ENCODE peak calls at places on chromosomes 16 and 17, in six cellular contexts. J is IMR-90; A is left ventricle myocardium inferior; U is mammary epithelial cell; R is lower lobe of right lung; S is CD8-positive, alpha-beta memory T cell. V is an unnamed sample.

GRCh38 chr17:44902135-44902760 is 3.0 kb upstream of the EFTUD2 start:
- DNase-seq in R (no peak), S (no peak), J (no peak), A (no peak), U (no peak), V (peak; percentile 33)

GRCh38 chr17:17713839-17714238 is 32.6 kb downstream of the RAI1 start:
- DNase-seq in S (no peak), U (no peak), J (peak; percentile 55), A (peak; percentile 74), R (peak; percentile 66), V (peak; percentile 74)

GRCh38 chr16:48901712-48902374 is 291.9 kb upstream of the N4BP1 start:
- DNase-seq in U (no peak), J (no peak), R (no peak), A (no peak), S (no peak), V (no peak)

GRCh38 chr17:73308017-73308823 is 3.6 kb downstream of the CDC42EP4 start:
- DNase-seq in A (peak; percentile 80), J (peak; percentile 93), R (peak; percentile 93), U (peak; percentile 85), S (no peak), V (peak; percentile 89)

GRCh38 chr16:84423416-84423837 is 55.1 kb downstream of the ATP2C2 start:
- DNase-seq in A (no peak), J (peak; percentile 52), U (peak; percentile 48), S (no peak), R (peak; percentile 8), V (no peak)

GRCh38 chr17:14940112-14940945 is 324.8 kb downstream of the PMP22 start:
- DNase-seq in J (no peak), U (no peak), S (no peak), A (no peak), R (no peak), V (no peak)

GRCh38 chr17:77728022-77728671 is 230.4 kb upstream of the TNRC6C start:
- DNase-seq in S (no peak), R (no peak), A (peak; percentile 56), J (no peak), U (peak; percentile 13), V (peak; percentile 83)

GRCh38 chr16:84581161-84581560 is 36.7 kb downstream of the COTL1 start:
- DNase-seq in S (no peak), U (no peak), A (no peak), J (no peak), R (no peak), V (no peak)

GRCh38 chr17:82217120-82217529 is 4.5 kb upstream of the CCDC57 start:
- DNase-seq in A (no peak), U (no peak), R (peak; percentile 80), S (no peak), J (no peak), V (peak; percentile 69)

GRCh38 chr16:85607331-85607765 is 5.8 kb upstream of the GSE1 start:
- DNase-seq in S (no peak), R (no peak), J (no peak), A (no peak), U (no peak), V (no peak)

GRCh38 chr17:21573961-21574610 is 118.2 kb upstream of the KCNJ18 start:
- DNase-seq in U (peak; percentile 27), A (peak; percentile 83), S (peak; percentile 12), J (peak; percentile 68), R (peak; percentile 66), V (peak; percentile 84)

GRCh38 chr17:48860034-48860433 is 29.2 kb downstream of the CALCOCO2 start:
- DNase-seq in A (no peak), U (no peak), R (no peak), S (no peak), J (no peak), V (no peak)
- H3K27ac ChIP-seq in A (no peak overlapping the region), U (no peak overlapping the region), R (no peak overlapping the region), S (no peak overlapping the region), J (no peak overlapping the region), V (no peak overlapping the region)

DNA sequence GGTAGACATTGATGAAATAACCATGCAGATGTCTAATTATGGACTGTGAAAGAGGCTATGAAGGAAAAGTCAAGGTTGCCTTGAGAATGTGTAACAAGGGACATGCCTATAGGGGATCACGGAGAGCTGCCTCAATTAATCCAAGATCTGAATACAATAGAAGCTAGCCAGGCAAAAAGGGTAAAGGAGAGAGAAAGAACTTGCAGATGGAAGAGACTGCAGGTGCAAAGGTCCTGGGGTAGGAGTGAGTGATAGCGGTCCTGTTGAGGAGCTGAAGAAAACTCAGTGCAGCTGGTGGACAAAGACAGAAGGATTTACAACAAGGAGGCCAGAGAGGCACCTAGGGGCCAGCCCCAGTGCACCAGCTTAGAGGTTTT is 15.9 kb upstream of the TNS4 start:
- DNase-seq in R (no peak), A (no peak), J (no peak), U (no peak), S (no peak), V (no peak)
- H3K4me3 ChIP-seq in R (no peak overlapping the region), A (no peak overlapping the region), J (no peak overlapping the region), U (no peak overlapping the region), S (peak overlapping the region; percentile 40), V (no peak overlapping the region)

DNA sequence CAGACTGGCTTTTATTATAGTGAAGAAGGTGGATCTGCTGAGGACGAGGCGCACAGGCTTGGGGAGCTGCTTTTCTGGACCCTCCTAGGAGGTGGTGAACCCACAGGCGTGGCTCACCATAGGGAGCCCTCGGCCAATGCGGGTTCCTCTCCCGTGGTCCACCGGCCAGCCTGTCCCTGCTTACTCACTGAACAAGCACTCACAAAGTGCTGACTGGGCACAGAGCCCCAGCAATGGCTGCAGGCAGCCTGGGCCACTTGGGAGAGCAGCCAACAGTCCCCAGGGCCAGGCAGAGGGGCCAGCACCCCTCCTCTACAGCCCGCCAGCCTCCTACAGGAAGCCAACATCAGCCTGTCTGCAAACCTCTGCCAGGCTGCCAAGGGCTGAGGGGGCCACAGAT is 19.1 kb upstream of the NCBP3 start:
- DNase-seq in U (no peak), J (no peak), S (no peak), R (peak; percentile 62), A (no peak), V (peak; percentile 78)
- H3K27ac ChIP-seq in U (no peak overlapping the region), J (no peak overlapping the region), S (no peak overlapping the region), R (no peak overlapping the region), A (no peak overlapping the region), V (no peak overlapping the region)

GRCh38 chr16:2981177-2981898 is 1.1 kb upstream of the PKMYT1 start:
- DNase-seq in J (no peak), S (no peak), R (no peak), A (no peak), U (no peak), V (peak; percentile 46)
- H3K4me3 ChIP-seq in J (no peak overlapping the region), S (peak overlapping the region; percentile 82), R (peak overlapping the region; percentile 67), A (peak overlapping the region; percentile 74), U (no peak overlapping the region), V (no peak overlapping the region)

DNA sequence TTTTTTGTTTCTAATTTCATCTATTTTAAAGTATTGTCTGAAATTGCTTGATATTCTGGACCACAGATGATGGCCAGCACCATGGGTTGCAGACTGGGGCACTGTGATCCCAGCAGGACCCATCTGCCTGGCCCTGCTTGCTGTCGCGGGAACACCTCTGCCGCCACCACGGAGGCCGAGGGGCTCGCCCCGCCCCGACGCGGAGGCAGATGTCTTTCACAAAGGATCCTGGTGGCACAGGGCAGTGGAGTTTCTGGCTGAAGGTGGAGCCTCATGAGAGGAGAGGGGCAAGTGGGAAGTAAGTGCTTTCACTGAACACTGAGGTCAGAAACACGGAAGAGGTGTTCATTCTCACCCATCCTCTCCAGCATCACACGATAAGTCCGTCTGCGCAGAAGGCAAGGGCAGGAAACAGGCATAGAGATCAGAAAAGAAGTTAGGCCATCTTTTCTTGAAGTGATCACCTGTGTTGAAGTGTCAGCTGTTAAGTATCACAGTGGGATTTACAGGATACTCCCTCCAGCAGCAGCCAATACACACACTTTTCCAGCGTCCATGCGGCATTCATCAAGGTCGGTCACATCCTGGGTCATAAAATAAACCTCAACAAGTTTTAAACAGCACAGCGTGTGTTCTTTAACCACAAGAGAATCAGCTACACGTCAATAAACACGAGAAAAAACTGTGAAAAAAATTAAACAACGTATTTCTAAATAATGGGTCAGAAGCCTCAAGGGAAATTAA is 194.5 kb downstream of the RPTOR start:
- DNase-seq in A (no peak), J (no peak), U (no peak), S (no peak), R (no peak), V (no peak)
- H3K27ac ChIP-seq in A (no peak overlapping the region), J (no peak overlapping the region), U (no peak overlapping the region), S (no peak overlapping the region), R (no peak overlapping the region), V (no peak overlapping the region)

DNA sequence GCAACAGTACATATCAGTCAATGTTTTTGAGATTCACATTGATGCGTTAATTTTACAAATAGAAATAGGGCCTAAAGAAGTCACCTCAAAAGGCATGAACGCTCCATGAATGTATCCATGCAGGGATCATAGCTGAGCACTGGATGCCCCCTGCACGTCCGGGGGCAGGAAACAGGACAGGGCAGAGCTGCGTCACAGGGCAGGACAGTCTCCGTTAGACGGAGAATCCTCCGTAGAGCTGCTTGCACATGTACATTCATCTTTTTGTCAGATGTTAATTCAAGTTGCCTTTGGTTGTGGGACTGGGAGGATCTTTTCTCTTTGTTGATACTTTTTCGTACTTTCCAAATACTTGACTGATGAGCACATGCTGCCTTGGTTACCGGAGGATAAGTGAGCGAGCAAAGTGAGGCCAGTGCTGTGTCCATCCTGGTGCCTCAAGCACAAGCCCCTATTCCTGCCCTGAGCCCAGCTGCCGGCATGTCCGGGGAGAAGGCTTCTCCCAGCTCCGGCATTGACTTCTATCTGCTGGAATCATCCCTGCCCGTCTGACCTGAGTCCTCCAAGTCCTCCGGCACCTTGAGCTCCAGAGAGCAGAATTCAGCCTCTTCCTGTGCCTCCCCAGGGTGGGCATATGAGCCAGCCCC is 15.0 kb downstream of the GAA start:
- DNase-seq in U (no peak), J (peak; percentile 69), R (no peak), S (no peak), A (no peak), V (no peak)
- H3K4me3 ChIP-seq in U (no peak overlapping the region), J (no peak overlapping the region), R (no peak overlapping the region), S (no peak overlapping the region), A (no peak overlapping the region), V (no peak overlapping the region)

DNA sequence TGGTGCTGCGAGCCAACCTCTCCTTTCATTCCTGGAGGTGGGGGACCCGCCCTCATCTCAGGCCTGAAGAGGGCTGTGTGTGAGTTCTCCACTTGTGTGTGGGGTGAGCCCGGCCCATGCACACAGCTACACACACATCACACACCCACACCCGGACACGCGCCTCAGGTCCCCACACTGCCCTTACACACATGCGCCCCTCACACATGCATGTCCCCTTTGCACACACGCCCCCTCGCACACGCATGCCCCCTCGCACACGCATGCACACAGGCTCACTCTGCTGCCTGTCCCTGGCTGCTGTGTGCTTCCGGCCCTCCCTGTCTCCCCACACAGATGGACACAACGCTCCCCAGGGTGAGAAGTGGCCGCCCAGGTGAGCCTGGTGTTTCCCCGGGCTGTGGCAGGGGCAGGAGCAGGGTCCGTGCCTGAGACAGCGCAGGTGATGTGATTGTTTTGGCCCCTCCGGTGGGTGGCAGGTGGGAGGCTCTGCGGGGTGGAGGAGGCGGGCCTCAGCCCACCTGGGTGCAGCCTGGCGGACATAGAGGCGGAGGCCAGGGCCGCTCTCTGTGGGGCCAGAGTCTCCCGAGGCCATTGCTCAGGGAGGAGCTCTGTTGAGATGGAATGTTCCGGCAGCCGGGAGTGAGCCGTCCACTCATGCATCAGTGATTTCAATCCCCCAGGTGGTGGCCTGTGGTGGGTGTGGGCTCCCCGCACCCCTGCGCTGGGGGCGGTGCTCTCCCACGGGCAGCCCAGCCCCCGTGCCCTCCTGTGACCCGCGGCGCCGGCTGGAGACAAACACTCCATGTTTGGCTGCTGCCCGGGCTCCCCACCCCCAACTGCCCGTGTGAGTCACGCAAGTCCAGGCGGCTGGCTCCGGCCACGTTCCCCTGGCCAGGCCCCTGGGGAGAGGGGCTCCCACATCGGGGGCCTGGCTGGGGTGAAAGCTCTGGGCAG is 29.1 kb downstream of the CACNA1H start:
- DNase-seq in R (peak; percentile 73), A (peak; percentile 65), U (peak; percentile 23), J (peak; percentile 85), S (no peak), V (peak; percentile 90)
- H3K27ac ChIP-seq in R (peak overlapping the region; percentile 53), A (peak overlapping the region; percentile 77), U (no peak overlapping the region), J (peak overlapping the region; percentile 84), S (no peak overlapping the region), V (no peak overlapping the region)